ENCODE peak calls at places on chromosomes 16 and 17, in ten cellular contexts. Q is upper lobe of right lung, S is hepatocyte, M is nephron progenitor cell, T is progenitor cell of endocrine pancreas, Z is left lung, A is AG09309, U is fibroblast of lung, W is GM06990, V is astrocyte of the spinal cord. Y is an unnamed sample.

GRCh38 chr16:70694517-70695218 is 8.8 kb upstream of the MTSS2 start:
- DNase-seq in Q (no peak), S (no peak), M (no peak), T (no peak), Z (no peak), A (no peak), U (no peak), W (no peak), V (no peak), Y (no peak)

GRCh38 chr16:50640391-50640790 is 40.7 kb downstream of the SNX20 start:
- DNase-seq in Q (no peak), S (no peak), M (no peak), T (no peak), Z (no peak), A (no peak), U (peak), W (no peak), V (no peak), Y (no peak)

GRCh38 chr17:33038740-33039139 is 47.1 kb downstream of the SPACA3 start:
- DNase-seq in Q (no peak), S (peak), M (peak), T (peak), Z (no peak), A (no peak), U (peak), W (no peak), V (no peak), Y (peak)

GRCh38 chr16:29311636-29312344 is 94.7 kb downstream of the NPIPB11 start:
- DNase-seq in Q (no peak), S (no peak), M (no peak), T (no peak), Z (no peak), A (no peak), U (no peak), W (no peak), V (no peak), Y (no peak)

GRCh38 chr17:8466466-8466865 is 30.8 kb downstream of the NDEL1 start:
- DNase-seq in Q (no peak), S (no peak), M (no peak), T (no peak), Z (no peak), A (peak), U (peak), W (no peak), V (peak), Y (no peak)

GRCh38 chr17:72030067-72030899 is 90.5 kb upstream of the SOX9 start:
- DNase-seq in Q (peak), S (peak), M (peak), T (peak), Z (no peak), A (no peak), U (peak), W (peak), V (peak), Y (peak)

GRCh38 chr17:16459850-16460550 is 32.0 kb downstream of the LRRC75A start:
- DNase-seq in Q (no peak), S (no peak), M (no peak), T (no peak), Z (no peak), A (no peak), U (no peak), W (no peak), V (no peak), Y (peak)

GRCh38 chr16:7550096-7550495 is 217.5 kb downstream of the RBFOX1 start:
- DNase-seq in Q (no peak), S (no peak), M (no peak), T (no peak), Z (no peak), A (no peak), U (no peak), W (no peak), V (no peak), Y (no peak)

GRCh38 chr17:42541041-42541833 is 5.2 kb downstream of the NAGLU start:
- DNase-seq in Q (no peak), S (peak), M (no peak), T (no peak), Z (no peak), A (no peak), U (no peak), W (no peak), V (no peak), Y (peak)

GRCh38 chr17:75571197-75571884 is 16.3 kb upstream of the MYO15B start:
- DNase-seq in Q (peak), S (peak), M (no peak), T (no peak), Z (peak), A (no peak), U (peak), W (peak), V (no peak), Y (no peak)

GRCh38 chr17:74737299-74738050 is 419 bp downstream of the RAB37 start:
- DNase-seq in Q (no peak), S (peak), M (peak), T (no peak), Z (no peak), A (no peak), U (peak), W (peak), V (no peak), Y (no peak)

GRCh38 chr16:50316102-50316847 is 49.9 kb downstream of the ADCY7 start:
- DNase-seq in Q (no peak), S (peak), M (no peak), T (no peak), Z (no peak), A (no peak), U (peak), W (no peak), V (no peak), Y (peak)

GRCh38 chr16:9075299-9076071 is 16.0 kb upstream of the HAPSTR1 start:
- DNase-seq in Q (no peak), S (no peak), M (no peak), T (no peak), Z (no peak), A (no peak), U (no peak), W (no peak), V (no peak), Y (no peak)

GRCh38 chr16:87679593-87680271 is 77.4 kb downstream of the JPH3 start:
- DNase-seq in Q (no peak), S (no peak), M (no peak), T (no peak), Z (no peak), A (no peak), U (no peak), W (no peak), V (no peak), Y (no peak)

GRCh38 chr16:76943936-76944335 is 247.1 kb upstream of the MON1B start:
- DNase-seq in Q (no peak), S (no peak), M (no peak), T (no peak), Z (no peak), A (no peak), U (no peak), W (no peak), V (no peak), Y (no peak)

GRCh38 chr16:4820652-4821051 is 18.2 kb upstream of the ROGDI start:
- DNase-seq in Q (no peak), S (no peak), M (no peak), T (no peak), Z (no peak), A (no peak), U (no peak), W (no peak), V (no peak), Y (no peak)

GRCh38 chr17:731943-732787 is at the start of gene TLCD3A:
- DNase-seq in Q (peak), S (peak), M (peak), T (peak), Z (peak), A (no peak), U (peak), W (peak), V (peak), Y (peak)

GRCh38 chr16:30637952-30638351 is 12.8 kb upstream of the PRR14 start:
- DNase-seq in Q (no peak), S (peak), M (no peak), T (no peak), Z (no peak), A (no peak), U (peak), W (no peak), V (peak), Y (peak)

GRCh38 chr17:77316651-77317050 is 175.9 kb downstream of the SEC14L1 start:
- DNase-seq in Q (no peak), S (no peak), M (no peak), T (no peak), Z (peak), A (no peak), U (no peak), W (no peak), V (no peak), Y (no peak)

GRCh38 chr17:76949913-76950695 is 81.9 kb downstream of the MGAT5B start:
- DNase-seq in Q (no peak), S (no peak), M (no peak), T (no peak), Z (no peak), A (no peak), U (no peak), W (no peak), V (no peak), Y (no peak)

GRCh38 chr17:41705271-41705991 is 6.7 kb upstream of the GAST start:
- DNase-seq in Q (no peak), S (no peak), M (no peak), T (no peak), Z (no peak), A (no peak), U (peak), W (no peak), V (peak), Y (no peak)

GRCh38 chr17:63476494-63476856 is 386 bp upstream of the ACE start:
- DNase-seq in Q (no peak), S (peak), M (peak), T (peak), Z (no peak), A (no peak), U (peak), W (no peak), V (no peak), Y (no peak)

GRCh38 chr17:45414997-45415881 is 17.4 kb downstream of the ARHGAP27 start:
- DNase-seq in Q (no peak), S (no peak), M (no peak), T (no peak), Z (no peak), A (no peak), U (no peak), W (no peak), V (no peak), Y (peak)

GRCh38 chr17:82736511-82737185 is 1.2 kb downstream of the FN3K start:
- DNase-seq in Q (no peak), S (no peak), M (no peak), T (no peak), Z (no peak), A (no peak), U (no peak), W (no peak), V (no peak), Y (no peak)

GRCh38 chr17:2406271-2406902 is 5.5 kb upstream of the MNT start:
- DNase-seq in Q (no peak), S (peak), M (no peak), T (no peak), Z (no peak), A (no peak), U (no peak), W (no peak), V (no peak), Y (peak)

GRCh38 chr16:56245197-56245596 is 53.9 kb downstream of the GNAO1 start:
- DNase-seq in Q (no peak), S (no peak), M (no peak), T (no peak), Z (no peak), A (peak), U (peak), W (no peak), V (no peak), Y (peak)

GRCh38 chr17:61713035-61713434 is 122.0 kb upstream of the NACA2 start:
- DNase-seq in Q (no peak), S (no peak), M (no peak), T (no peak), Z (no peak), A (no peak), U (no peak), W (no peak), V (no peak), Y (no peak)

GRCh38 chr17:47675380-47676198 is 18.4 kb upstream of the TBKBP1 start:
- DNase-seq in Q (no peak), S (no peak), M (no peak), T (no peak), Z (no peak), A (no peak), U (no peak), W (no peak), V (no peak), Y (no peak)

GRCh38 chr16:57314161-57314785 is 29.8 kb upstream of the PLLP start:
- DNase-seq in Q (no peak), S (no peak), M (no peak), T (no peak), Z (no peak), A (no peak), U (no peak), W (no peak), V (no peak), Y (peak)

GRCh38 chr16:55660776-55661175 is 5.0 kb downstream of the SLC6A2 start:
- DNase-seq in Q (no peak), S (no peak), M (no peak), T (no peak), Z (no peak), A (no peak), U (no peak), W (no peak), V (no peak), Y (no peak)

GRCh38 chr16:47069291-47069690 is 74.5 kb downstream of the NETO2 start:
- DNase-seq in Q (no peak), S (no peak), M (no peak), T (no peak), Z (no peak), A (no peak), U (no peak), W (no peak), V (no peak), Y (no peak)

GRCh38 chr17:64503341-64503740 is 2.7 kb downstream of the DDX5 start:
- DNase-seq in Q (no peak), S (no peak), M (no peak), T (no peak), Z (no peak), A (no peak), U (no peak), W (no peak), V (no peak), Y (peak)

GRCh38 chr17:46853896-46854444 is 2.6 kb downstream of the WNT9B start:
- DNase-seq in Q (no peak), S (peak), M (no peak), T (no peak), Z (no peak), A (peak), U (peak), W (no peak), V (no peak), Y (peak)

GRCh38 chr17:1779571-1780074 is 17.8 kb downstream of the SERPINF1 start:
- DNase-seq in Q (no peak), S (peak), M (no peak), T (no peak), Z (peak), A (peak), U (peak), W (no peak), V (peak), Y (peak)

GRCh38 chr17:6639651-6640535 is 618 bp downstream of the KIAA0753 start:
- DNase-seq in Q (peak), S (peak), M (peak), T (peak), Z (no peak), A (no peak), U (peak), W (no peak), V (peak), Y (peak)

GRCh38 chr17:42846594-42847280 is 2.4 kb downstream of the AOC2 start:
- DNase-seq in Q (no peak), S (peak), M (no peak), T (no peak), Z (no peak), A (peak), U (no peak), W (no peak), V (peak), Y (peak)

GRCh38 chr17:2103456-2103855 is 48.6 kb downstream of the HIC1 start:
- DNase-seq in Q (no peak), S (no peak), M (no peak), T (no peak), Z (peak), A (no peak), U (no peak), W (no peak), V (no peak), Y (no peak)

GRCh38 chr16:13324861-13325260 is 423.5 kb downstream of the SHISA9 start:
- DNase-seq in Q (no peak), S (no peak), M (no peak), T (no peak), Z (no peak), A (no peak), U (no peak), W (no peak), V (no peak), Y (no peak)

GRCh38 chr17:31068291-31068690 is 26.5 kb upstream of the NF1 start:
- DNase-seq in Q (no peak), S (peak), M (no peak), T (peak), Z (peak), A (no peak), U (no peak), W (peak), V (no peak), Y (peak)
- TF ChIP-seq CTCF in Q (peak), S (peak), M (no peak), T (peak), Z (no peak), A (peak), U (peak), W (peak), V (peak), Y (peak)

DNA sequence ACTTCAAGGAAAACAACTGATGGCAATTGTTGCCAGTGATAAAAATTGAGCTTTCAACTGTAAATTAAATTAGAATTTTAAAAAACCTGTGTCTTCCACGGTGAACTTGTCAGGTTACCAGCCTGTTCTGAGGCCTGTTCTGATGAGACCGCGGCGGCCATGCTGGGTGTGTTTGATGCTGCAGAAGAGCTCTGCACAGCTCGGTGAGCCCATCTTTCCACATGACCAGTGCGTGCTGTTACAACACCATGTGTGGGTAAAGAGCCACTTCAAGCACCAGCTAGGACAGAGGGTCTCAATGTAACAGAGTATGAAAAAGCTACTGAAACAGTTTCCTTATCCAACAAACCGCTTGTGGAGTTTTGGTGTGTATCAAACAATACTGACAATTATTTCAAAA is 48.5 kb downstream of the RPTOR start:
- DNase-seq in Q (no peak), S (no peak), M (no peak), T (no peak), Z (no peak), A (no peak), U (no peak), W (no peak), V (no peak), Y (no peak)
- TF ChIP-seq CTCF in Q (no peak), S (no peak), M (no peak), T (no peak), Z (no peak), A (no peak), U (no peak), W (no peak), V (no peak), Y (no peak)

DNA sequence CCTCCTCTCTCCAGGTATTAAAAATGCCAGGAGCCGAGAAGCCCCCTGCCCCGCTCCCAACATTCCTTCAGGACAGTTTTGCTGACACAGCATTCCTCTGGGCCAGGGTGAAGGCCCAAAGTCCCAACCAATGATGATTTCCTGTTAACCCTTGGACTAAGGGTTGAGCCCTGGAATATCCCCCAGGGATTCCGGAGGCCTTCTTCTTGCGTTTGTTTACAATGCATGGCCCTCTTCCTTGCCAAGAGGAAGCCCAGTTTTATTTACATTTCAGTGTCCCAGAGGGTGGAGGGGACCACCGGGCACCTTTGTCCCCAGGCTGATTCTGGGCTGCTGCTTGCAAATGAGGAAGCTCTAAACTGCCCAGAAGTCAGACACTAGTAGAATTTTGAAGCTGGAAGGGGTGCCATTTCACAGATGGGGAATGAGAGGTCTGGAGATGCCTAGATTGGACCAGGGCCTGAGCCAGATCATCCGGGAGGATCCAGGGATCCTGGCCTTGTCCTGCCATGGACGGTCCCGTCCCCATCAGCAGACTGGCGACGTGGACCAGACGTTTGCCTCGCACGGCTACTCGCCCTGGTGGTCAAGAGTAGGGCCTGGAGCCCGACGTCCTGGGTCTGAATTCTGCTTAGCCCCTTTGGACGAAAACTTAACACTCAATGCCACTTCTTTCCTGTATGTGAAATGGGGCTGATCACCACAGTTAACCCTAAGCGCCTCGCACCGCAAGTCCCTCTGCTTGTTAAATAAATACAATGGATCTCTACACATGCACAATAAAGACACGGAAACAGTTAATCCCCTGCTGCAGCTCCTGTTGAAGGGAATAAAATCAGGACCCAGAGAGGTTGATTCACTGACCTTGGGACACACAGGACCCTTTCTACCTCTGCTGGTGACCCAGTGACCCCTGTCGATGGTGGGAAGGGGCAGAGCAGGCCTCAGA is 55.6 kb upstream of the CIBAR2 start:
- DNase-seq in Q (no peak), S (peak), M (no peak), T (no peak), Z (no peak), A (no peak), U (no peak), W (no peak), V (no peak), Y (no peak)
- TF ChIP-seq CTCF in Q (no peak), S (no peak), M (no peak), T (no peak), Z (no peak), A (no peak), U (no peak), W (no peak), V (no peak), Y (no peak)

DNA sequence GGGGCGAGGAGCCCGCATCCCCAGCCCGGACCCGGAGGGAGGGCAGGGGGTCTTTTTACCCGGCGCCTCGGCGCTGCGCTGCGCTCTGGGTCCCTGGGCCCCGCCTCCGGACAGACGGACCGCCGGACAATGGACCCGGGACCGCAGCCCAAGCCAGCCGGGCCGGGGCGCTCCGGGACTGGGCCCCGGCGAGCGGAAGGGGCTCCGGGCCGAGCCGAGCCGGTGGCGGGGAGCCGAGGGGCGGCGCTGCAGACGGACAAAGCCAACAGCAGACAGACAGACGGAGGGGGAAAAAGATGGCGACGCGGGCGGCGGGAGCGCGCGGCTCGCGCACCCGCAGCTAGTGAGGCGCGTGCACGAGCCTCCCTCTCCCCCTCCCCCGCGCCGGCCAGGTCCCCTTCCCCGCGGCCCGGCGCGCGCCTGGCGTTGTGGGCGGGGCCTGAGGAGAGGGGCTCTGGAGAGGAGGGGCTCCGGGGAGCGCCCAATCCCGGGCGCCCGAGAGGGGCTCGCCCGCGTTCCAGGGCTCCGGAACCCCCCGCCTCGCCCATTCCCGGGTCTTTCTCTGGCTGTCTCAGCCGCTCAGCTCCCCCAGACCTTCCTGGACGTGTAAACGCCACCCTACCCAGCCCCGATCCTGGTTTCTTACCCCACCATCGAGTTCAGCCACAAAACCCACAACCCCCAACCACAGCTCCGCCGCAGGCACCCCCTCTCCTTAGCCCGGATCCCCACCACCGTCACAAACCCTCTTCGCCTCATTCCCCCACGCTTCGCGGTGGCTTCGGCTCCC is at the start of gene ZNF821:
- DNase-seq in Q (peak), S (peak), M (peak), T (peak), Z (peak), A (no peak), U (peak), W (peak), V (peak), Y (peak)
- TF ChIP-seq CTCF in Q (no peak), S (peak), M (peak), T (peak), Z (peak), A (peak), U (no peak), W (no peak), V (no peak), Y (no peak)